ENCODE peak calls at places on chromosomes 4 and X, in eight cellular contexts. Y, Q, T, I, S, R, U and Z are unnamed samples.

GRCh38 chr4:76195326-76195725 is 18.3 kb downstream of the SCARB2 start:
- DNase-seq in Y (peak; percentile 75), Q (no peak), T (no peak), I (peak; percentile 62), S (no peak), R (peak; percentile 53), U (no peak), Z (no peak)

GRCh38 chr4:119189638-119190037 is 22.9 kb upstream of the USP53 start:
- DNase-seq in Y (peak; percentile 16), Q (no peak), T (no peak), I (no peak), S (no peak), R (no peak), U (no peak), Z (no peak)

GRCh38 chrX:134764202-134764785 is 106.0 kb upstream of the PLAC1 start:
- DNase-seq in Y (peak; percentile 30), Q (no peak), T (no peak), I (peak; percentile 20), S (peak; percentile 27), R (peak; percentile 23), U (peak; percentile 26), Z (no peak)

GRCh38 chr4:3766207-3766790 is at the start of gene ADRA2C:
- DNase-seq in Y (no peak), Q (peak; percentile 71), T (no peak), I (peak; percentile 30), S (no peak), R (no peak), U (no peak), Z (no peak)

GRCh38 chrX:141945415-141945814 is 41.7 kb downstream of the MAGEC1 start:
- DNase-seq in Y (peak; percentile 2), Q (no peak), T (no peak), I (no peak), S (no peak), R (no peak), U (no peak), Z (no peak)

GRCh38 chrX:23845316-23845932 is 62.3 kb downstream of the APOO start:
- DNase-seq in Y (no peak), Q (no peak), T (no peak), I (no peak), S (no peak), R (peak; percentile 5), U (no peak), Z (no peak)

GRCh38 chr4:150308824-150309472 is 230.7 kb downstream of the DCLK2 start:
- DNase-seq in Y (peak; percentile 73), Q (no peak), T (no peak), I (peak; percentile 84), S (no peak), R (peak; percentile 61), U (no peak), Z (no peak)

GRCh38 chr4:16264798-16265197 is 38.5 kb upstream of the TAPT1 start:
- DNase-seq in Y (peak; percentile 24), Q (no peak), T (no peak), I (peak; percentile 39), S (no peak), R (peak; percentile 62), U (peak; percentile 57), Z (no peak)

GRCh38 chr4:149823770-149824221 is 8.2 kb upstream of the IQCM start:
- DNase-seq in Y (peak; percentile 76), Q (no peak), T (no peak), I (peak; percentile 90), S (no peak), R (peak; percentile 87), U (no peak), Z (no peak)

GRCh38 chrX:56219702-56220101 is 12.5 kb upstream of the KLF8 start:
- DNase-seq in Y (no peak), Q (no peak), T (no peak), I (no peak), S (no peak), R (no peak), U (peak; percentile 14), Z (no peak)

GRCh38 chr4:7041851-7042696 is 1.1 kb upstream of the TADA2B start:
- DNase-seq in Y (no peak), Q (peak; percentile 84), T (no peak), I (peak; percentile 60), S (no peak), R (no peak), U (peak; percentile 58), Z (peak; percentile 64)

GRCh38 chrX:153868576-153869472 is 17.1 kb downstream of the L1CAM start:
- DNase-seq in Y (no peak), Q (no peak), T (no peak), I (no peak), S (no peak), R (no peak), U (no peak), Z (no peak)

GRCh38 chr4:176902710-176903323 is 110.1 kb upstream of the VEGFC start:
- DNase-seq in Y (peak; percentile 90), Q (no peak), T (no peak), I (peak; percentile 95), S (peak; percentile 50), R (peak; percentile 91), U (no peak), Z (no peak)

GRCh38 chrX:106905064-106905708 is 2.0 kb upstream of the RIPPLY1 start:
- DNase-seq in Y (no peak), Q (no peak), T (no peak), I (no peak), S (no peak), R (no peak), U (no peak), Z (no peak)

GRCh38 chr4:154208424-154208823 is 283.2 kb downstream of the DCHS2 start:
- DNase-seq in Y (peak; percentile 48), Q (peak; percentile 84), T (no peak), I (no peak), S (no peak), R (no peak), U (no peak), Z (no peak)

GRCh38 chr4:122889726-122890125 is 32.7 kb downstream of the NUDT6 start:
- DNase-seq in Y (peak; percentile 37), Q (no peak), T (no peak), I (no peak), S (no peak), R (no peak), U (no peak), Z (no peak)

GRCh38 chrX:70635227-70635626 is 190.6 kb downstream of the DLG3 start:
- DNase-seq in Y (no peak), Q (no peak), T (no peak), I (no peak), S (no peak), R (no peak), U (no peak), Z (no peak)

GRCh38 chrX:11100281-11101035 is 10.7 kb upstream of the HCCS start:
- DNase-seq in Y (peak; percentile 61), Q (peak; percentile 62), T (no peak), I (peak; percentile 78), S (no peak), R (peak; percentile 64), U (peak; percentile 18), Z (no peak)